ENCODE peak calls at places on chromosomes 12 and 14, in six cellular contexts. D is pancreas, A is colonic mucosa, P is OCI-LY7, G is uterus, F is aorta. O is an unnamed sample.

GRCh38 chr14:101064121-101064661 is 160.7 kb upstream of the RTL1 start:
- DNase-seq in D (no peak), A (no peak), P (no peak), G (no peak), F (peak), O (no peak)

GRCh38 chr12:57755454-57756372 is 810 bp downstream of the MARCHF9 start:
- DNase-seq in D (peak), A (peak), P (peak), G (no peak), F (no peak), O (no peak)

GRCh38 chr12:51430196-51430895 is 5.7 kb downstream of the SLC4A8 start:
- DNase-seq in D (peak), A (peak), P (no peak), G (no peak), F (no peak), O (peak)

GRCh38 chr14:89826581-89826980 is 127.9 kb downstream of the EFCAB11 start:
- DNase-seq in D (no peak), A (no peak), P (no peak), G (no peak), F (no peak), O (no peak)

GRCh38 chr12:119296535-119296934 is 38.0 kb upstream of the CCDC60 start:
- DNase-seq in D (no peak), A (no peak), P (no peak), G (no peak), F (no peak), O (no peak)

GRCh38 chr14:94770251-94770749 is 387 bp upstream of the GSC start:
- DNase-seq in D (no peak), A (no peak), P (no peak), G (no peak), F (no peak), O (peak)

GRCh38 chr12:131196220-131196619 is 242.5 kb downstream of the ADGRD1 start:
- DNase-seq in D (no peak), A (no peak), P (no peak), G (no peak), F (no peak), O (no peak)

GRCh38 chr14:91830777-91831176 is 36.6 kb downstream of the TC2N start:
- DNase-seq in D (peak), A (peak), P (no peak), G (no peak), F (no peak), O (no peak)

GRCh38 chr14:100691395-100692025 is 35.2 kb upstream of the DLK1 start:
- DNase-seq in D (no peak), A (no peak), P (no peak), G (no peak), F (no peak), O (no peak)

GRCh38 chr12:109387425-109388166 is 39.9 kb downstream of the MYO1H start:
- DNase-seq in D (no peak), A (no peak), P (peak), G (no peak), F (no peak), O (peak)

GRCh38 chr12:2605301-2605700 is 189.5 kb upstream of the FKBP4 start:
- DNase-seq in D (no peak), A (no peak), P (no peak), G (no peak), F (peak), O (no peak)

GRCh38 chr12:112846619-112847018 is 55.1 kb downstream of the RPH3A start:
- DNase-seq in D (no peak), A (no peak), P (no peak), G (no peak), F (no peak), O (no peak)

GRCh38 chr14:104106471-104106991 is 21.0 kb downstream of the ASPG start:
- DNase-seq in D (no peak), A (peak), P (no peak), G (no peak), F (peak), O (peak)

GRCh38 chr12:95169368-95169767 is 47.9 kb downstream of the FGD6 start:
- DNase-seq in D (peak), A (peak), P (no peak), G (no peak), F (no peak), O (no peak)

GRCh38 chr12:92745874-92746553 is 43.2 kb downstream of the PLEKHG7 start:
- DNase-seq in D (peak), A (peak), P (no peak), G (peak), F (peak), O (no peak)

GRCh38 chr14:40413146-40413545 is 980.9 kb upstream of the FBXO33 start:
- DNase-seq in D (no peak), A (no peak), P (no peak), G (no peak), F (no peak), O (no peak)

GRCh38 chr12:93979189-93979588 is 169.2 kb upstream of the PLXNC1 start:
- DNase-seq in D (peak), A (peak), P (peak), G (no peak), F (no peak), O (no peak)

GRCh38 chr12:91986084-91986483 is 159.6 kb downstream of the BTG1 start:
- DNase-seq in D (no peak), A (no peak), P (no peak), G (no peak), F (no peak), O (no peak)

GRCh38 chr12:82745062-82745461 is 58.4 kb downstream of the TMTC2 start:
- DNase-seq in D (no peak), A (no peak), P (no peak), G (no peak), F (no peak), O (no peak)

GRCh38 chr12:108778053-108778452 is 46.7 kb upstream of the CORO1C start:
- DNase-seq in D (no peak), A (no peak), P (no peak), G (no peak), F (no peak), O (no peak)

GRCh38 chr12:32106153-32106516 is 512 bp upstream of the BICD1 start:
- DNase-seq in D (no peak), A (no peak), P (no peak), G (no peak), F (no peak), O (no peak)

GRCh38 chr12:131323879-131324278 is 370.2 kb downstream of the ADGRD1 start:
- DNase-seq in D (no peak), A (no peak), P (no peak), G (no peak), F (no peak), O (no peak)

GRCh38 chr14:102249041-102249440 is 55.9 kb downstream of the MOK start:
- DNase-seq in D (no peak), A (no peak), P (no peak), G (no peak), F (no peak), O (no peak)

GRCh38 chr12:117662620-117663395 is 301.4 kb upstream of the NOS1 start:
- DNase-seq in D (no peak), A (no peak), P (no peak), G (no peak), F (no peak), O (no peak)

GRCh38 chr12:93520454-93520853 is 52.0 kb upstream of the SOCS2 start:
- DNase-seq in D (no peak), A (no peak), P (no peak), G (no peak), F (no peak), O (no peak)

GRCh38 chr14:70704960-70705359 is 63.2 kb downstream of the TTC9 start:
- DNase-seq in D (no peak), A (no peak), P (no peak), G (no peak), F (no peak), O (no peak)

GRCh38 chr12:97758102-97758501 is 295.5 kb downstream of the RMST start:
- DNase-seq in D (no peak), A (no peak), P (no peak), G (no peak), F (no peak), O (no peak)

GRCh38 chr12:38258411-38258810 is 58.2 kb upstream of the ALG10B start:
- DNase-seq in D (no peak), A (no peak), P (no peak), G (no peak), F (no peak), O (no peak)

GRCh38 chr12:4279120-4279690 is 5.6 kb downstream of the CCND2 start:
- DNase-seq in D (no peak), A (peak), P (no peak), G (no peak), F (no peak), O (no peak)

GRCh38 chr12:58668831-58669230 is 251.5 kb downstream of the LRIG3 start:
- DNase-seq in D (no peak), A (no peak), P (no peak), G (no peak), F (no peak), O (no peak)

GRCh38 chr12:43762596-43762995 is 3.8 kb downstream of the IRAK4 start:
- DNase-seq in D (no peak), A (no peak), P (no peak), G (no peak), F (no peak), O (no peak)

GRCh38 chr12:132561784-132562156 is 48.6 kb downstream of the LRCOL1 start:
- DNase-seq in D (peak), A (no peak), P (peak), G (no peak), F (no peak), O (peak)

DNA sequence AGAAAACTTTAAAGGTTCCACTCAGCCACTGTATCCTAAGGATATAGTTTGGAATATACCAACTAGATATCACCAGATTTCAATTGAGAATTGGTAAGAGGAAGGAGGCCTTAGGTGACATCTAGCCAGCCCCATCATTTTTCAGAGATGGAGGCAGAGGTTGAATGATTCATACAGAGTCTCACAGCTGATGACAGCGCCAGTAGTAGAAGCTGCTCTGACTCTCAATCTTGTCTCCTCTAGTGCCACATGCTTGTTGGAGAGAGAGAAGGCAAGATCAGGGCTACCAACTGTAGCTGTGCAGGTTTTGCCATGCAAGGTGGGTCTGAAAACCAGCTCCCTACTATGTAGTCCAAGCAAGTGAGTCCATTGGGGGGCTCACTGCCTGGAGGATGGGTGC is 6.1 kb downstream of the FRMD6 start:
- DNase-seq in D (no peak), A (no peak), P (no peak), G (no peak), F (no peak), O (no peak)
- H3K4me3 ChIP-seq in D (no peak), A (no peak), P (no peak), G (no peak), F (no peak), O (no peak)

GRCh38 chr12:110431957-110432587 is 18.1 kb downstream of the ARPC3 start:
- DNase-seq in D (no peak), A (no peak), P (no peak), G (no peak), F (no peak), O (no peak)
- H3K27ac ChIP-seq in D (no peak), A (peak), P (no peak), G (no peak), F (no peak), O (no peak)

GRCh38 chr14:99245541-99246511 is 26.2 kb downstream of the BCL11B start:
- DNase-seq in D (no peak), A (no peak), P (no peak), G (no peak), F (no peak), O (no peak)
- H3K4me3 ChIP-seq in D (no peak), A (peak), P (no peak), G (no peak), F (no peak), O (no peak)

GRCh38 chr12:13219320-13219719 is 22.8 kb downstream of the EMP1 start:
- DNase-seq in D (no peak), A (no peak), P (no peak), G (no peak), F (no peak), O (no peak)

GRCh38 chr12:13211859-13212664 is 15.5 kb downstream of the EMP1 start:
- DNase-seq in D (peak), A (peak), P (peak), G (peak), F (peak), O (peak)

GRCh38 chr12:13211191-13211858 is 14.8 kb downstream of the EMP1 start:
- DNase-seq in D (no peak), A (no peak), P (no peak), G (no peak), F (no peak), O (no peak)

GRCh38 chr12:13218641-13219040 is 22.1 kb downstream of the EMP1 start:
- DNase-seq in D (no peak), A (no peak), P (no peak), G (no peak), F (no peak), O (no peak)

GRCh38 chr12:13215056-13215455 is 18.5 kb downstream of the EMP1 start:
- DNase-seq in D (no peak), A (no peak), P (no peak), G (no peak), F (no peak), O (no peak)
- H3K27ac ChIP-seq in D (no peak), A (no peak), P (no peak), G (no peak), F (no peak), O (no peak)

DNA sequence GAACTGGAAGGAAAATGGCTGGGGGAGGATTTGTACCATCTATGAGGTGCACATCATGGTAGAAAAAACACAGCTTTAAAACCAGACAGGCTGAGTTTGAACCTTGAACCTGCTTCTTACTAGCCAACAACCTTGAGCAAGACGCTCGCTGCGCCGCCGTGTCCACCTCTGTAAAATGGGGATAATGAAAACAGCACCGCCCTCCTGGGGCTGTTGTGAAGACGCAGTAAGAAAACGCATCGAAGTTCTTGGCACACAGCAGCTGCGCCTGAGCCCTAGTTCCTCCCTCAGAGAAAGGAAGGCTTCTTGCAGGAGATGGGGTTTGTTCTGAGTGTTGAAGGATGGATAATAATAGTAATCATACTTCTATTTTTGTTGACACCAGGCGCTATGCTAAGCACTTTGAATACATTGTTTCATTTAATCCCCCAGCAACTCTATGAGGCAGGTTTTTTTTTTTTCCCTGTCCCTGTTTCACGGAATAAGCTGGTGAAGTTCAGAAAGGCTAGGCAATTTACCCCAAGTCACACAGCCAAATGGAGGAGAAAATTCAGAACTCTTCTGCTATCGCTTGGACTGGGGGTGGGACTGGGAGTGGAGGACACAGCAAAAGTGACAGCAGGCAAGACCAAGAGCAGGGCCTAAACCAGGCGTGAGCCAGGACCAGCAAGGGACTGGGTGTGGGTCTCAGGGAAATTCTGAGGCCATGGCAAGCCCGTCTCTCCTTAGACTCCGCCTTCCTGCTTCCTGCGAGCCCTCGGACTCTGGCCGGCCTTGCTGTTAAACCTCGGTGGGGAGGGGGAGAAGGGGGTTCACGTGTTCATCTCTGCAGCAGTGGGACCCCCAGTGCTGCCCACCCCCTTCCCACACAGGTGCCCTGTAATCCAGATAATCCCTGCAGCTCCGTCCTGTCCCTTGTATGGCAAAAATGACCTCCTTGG is 97.5 kb downstream of the LRRC74A start:
- DNase-seq in D (no peak), A (no peak), P (no peak), G (no peak), F (no peak), O (no peak)
- H3K4me3 ChIP-seq in D (no peak), A (no peak), P (no peak), G (no peak), F (no peak), O (no peak)

GRCh38 chr14:64766430-64767151 is 62.4 kb downstream of the PLEKHG3 start:
- DNase-seq in D (no peak), A (no peak), P (no peak), G (no peak), F (no peak), O (no peak)
- H3K27ac ChIP-seq in D (no peak), A (no peak), P (no peak), G (no peak), F (no peak), O (no peak)

DNA sequence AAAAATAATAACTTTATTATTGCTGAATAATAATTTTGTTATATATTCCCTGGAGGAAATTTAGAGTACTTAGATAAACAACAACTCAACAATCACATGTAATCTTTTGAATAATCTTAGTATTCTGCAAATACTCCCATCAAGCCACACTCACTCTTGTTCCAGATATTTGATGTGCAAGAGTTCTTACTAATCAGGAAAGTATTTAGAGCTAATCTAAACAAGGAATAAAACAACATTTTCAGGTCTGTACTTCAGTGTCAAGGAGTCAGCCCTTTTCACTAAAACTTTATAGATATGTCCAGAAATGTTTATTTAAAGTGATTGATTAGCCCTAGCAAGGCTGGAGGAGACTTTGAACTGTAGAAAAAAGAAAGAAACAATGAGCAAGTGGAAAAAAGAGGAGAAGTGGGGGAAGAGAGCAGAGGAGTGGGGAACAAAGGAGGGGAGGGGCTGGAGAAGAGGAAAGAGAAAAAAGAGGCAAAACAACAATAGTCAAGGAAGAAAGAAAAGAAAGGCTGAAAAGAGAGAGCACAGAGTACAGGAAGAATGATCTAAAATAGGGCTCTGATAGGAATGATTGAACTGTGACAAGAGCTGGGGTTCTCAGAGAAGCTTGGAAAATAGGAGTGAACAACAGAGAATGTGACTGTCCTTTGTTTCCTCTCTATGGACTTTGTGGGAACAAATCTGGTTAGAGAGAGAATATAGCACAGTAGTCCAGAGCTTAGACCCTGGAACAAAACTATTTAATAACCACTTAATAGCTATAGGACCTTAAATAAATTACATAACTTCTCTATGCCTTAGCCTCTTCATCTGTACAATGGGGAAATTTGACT is 238.7 kb downstream of the AKAP6 start:
- DNase-seq in D (no peak), A (no peak), P (no peak), G (no peak), F (no peak), O (no peak)
- H3K4me3 ChIP-seq in D (no peak), A (no peak), P (no peak), G (no peak), F (no peak), O (no peak)

DNA sequence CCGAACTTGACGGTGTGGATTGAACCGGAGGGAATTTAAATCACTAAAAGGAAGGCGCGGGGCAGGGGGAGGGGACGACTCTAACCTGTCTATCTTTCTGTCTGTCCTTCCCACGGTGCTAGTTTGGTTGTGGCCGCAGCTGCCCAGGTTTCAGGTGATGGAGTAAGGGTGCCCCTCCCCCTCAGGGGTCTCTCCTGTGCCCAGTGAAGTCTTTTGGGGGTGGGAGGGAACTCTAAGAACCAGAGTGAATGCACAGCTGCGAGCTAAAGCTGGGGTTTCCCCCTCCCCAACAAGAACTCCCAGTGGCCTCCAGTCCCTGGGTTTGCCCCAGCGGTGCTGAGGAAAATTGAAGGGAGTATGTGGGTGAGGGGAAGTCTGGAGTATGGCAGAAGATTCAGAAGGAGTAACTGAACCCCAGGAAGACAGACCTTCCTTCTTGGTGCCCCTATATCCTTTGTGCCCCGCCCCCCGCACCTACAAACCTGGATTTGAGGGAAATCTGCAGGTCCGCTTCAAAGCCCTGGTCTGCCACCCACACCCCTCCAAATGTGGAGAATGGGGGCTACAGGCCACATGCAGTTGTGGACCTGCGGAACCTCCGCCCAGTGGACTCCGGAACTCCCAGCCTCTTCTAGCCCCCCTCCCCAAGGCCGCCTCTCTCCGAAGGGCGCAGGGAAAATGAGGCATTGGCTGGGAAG is 3.6 kb upstream of the HOXC9 start:
- DNase-seq in D (no peak), A (no peak), P (no peak), G (no peak), F (no peak), O (no peak)
- H3K27ac ChIP-seq in D (no peak), A (no peak), P (no peak), G (peak), F (no peak), O (peak)